ENCODE peak calls at places on chromosomes 16 and 17, in eight cellular contexts. U, B, K, G, W, S, N and X are unnamed samples.

GRCh38 chr16:50428116-50428515 is 59.3 kb upstream of the BRD7 start:
- DNase-seq in U (no peak), K (no peak), B (no peak), S (no peak), G (peak), N (no peak), W (no peak), X (no peak)

GRCh38 chr17:82012482-82013295 is 10.0 kb downstream of the CENPX start:
- DNase-seq in G (no peak), W (no peak), B (no peak), S (no peak), N (peak), U (no peak), K (peak), X (peak)

GRCh38 chr17:43211480-43212402 is at the start of gene TMEM106A:
- DNase-seq in W (peak), G (peak), N (peak), U (peak), B (no peak), S (peak), K (no peak), X (no peak)

GRCh38 chr17:43880420-43880991 is 26.8 kb downstream of the MPP2 start:
- DNase-seq in W (peak), U (peak), K (peak), S (peak), G (peak), N (peak), B (peak), X (peak)

GRCh38 chr17:8152112-8152775 is at the start of gene PER1:
- DNase-seq in W (peak), S (peak), B (peak), K (peak), N (peak), U (peak), G (peak), X (peak)

GRCh38 chr17:12624221-12624620 is 41.5 kb upstream of the MYOCD start:
- DNase-seq in W (no peak), N (no peak), G (no peak), S (no peak), B (no peak), K (no peak), U (no peak), X (no peak)

GRCh38 chr17:47791025-47791424 is 30.6 kb downstream of the OSBPL7 start:
- DNase-seq in N (no peak), B (no peak), G (no peak), S (no peak), K (no peak), W (no peak), U (no peak), X (no peak)

GRCh38 chr16:24717411-24717810 is 12.0 kb upstream of the TNRC6A start:
- DNase-seq in W (no peak), B (no peak), N (no peak), U (no peak), K (no peak), G (no peak), S (no peak), X (no peak)

GRCh38 chr17:2943971-2944370 is 119.4 kb downstream of the OR1D5 start:
- DNase-seq in N (no peak), W (no peak), U (no peak), K (no peak), G (no peak), B (no peak), S (no peak), X (no peak)

GRCh38 chr16:30541502-30542329 is 7.1 kb upstream of the ZNF747 start:
- DNase-seq in U (no peak), B (no peak), S (peak), G (peak), W (no peak), N (no peak), K (no peak), X (no peak)

GRCh38 chr16:1331712-1332617 is 1.5 kb upstream of the BAIAP3 start:
- DNase-seq in B (no peak), G (no peak), S (peak), W (peak), U (peak), N (peak), K (peak), X (peak)

GRCh38 chr16:50671644-50672260 is 9.4 kb downstream of the SNX20 start:
- DNase-seq in W (no peak), N (peak), U (peak), K (no peak), B (peak), S (peak), G (peak), X (no peak)

GRCh38 chr17:49146620-49147306 is 14.2 kb downstream of the B4GALNT2 start:
- DNase-seq in B (no peak), G (peak), W (no peak), K (no peak), N (no peak), S (no peak), U (no peak), X (no peak)

GRCh38 chr17:28372203-28372944 is 880 bp downstream of the SARM1 start:
- DNase-seq in G (peak), W (no peak), K (peak), U (no peak), B (peak), N (peak), S (peak), X (peak)

GRCh38 chr17:48819466-48819865 is 2.4 kb upstream of the TTLL6 start:
- DNase-seq in K (no peak), N (no peak), U (no peak), W (no peak), G (peak), B (no peak), S (no peak), X (no peak)

GRCh38 chr17:17612085-17613022 is 20.8 kb upstream of the PEMT start:
- DNase-seq in N (no peak), S (no peak), W (no peak), G (no peak), U (no peak), B (no peak), K (no peak), X (no peak)

GRCh38 chr17:18185391-18185790 is 1.8 kb downstream of the ALKBH5 start:
- DNase-seq in G (peak), S (peak), B (no peak), N (no peak), U (no peak), W (no peak), K (no peak), X (no peak)

GRCh38 chr16:48596326-48596725 is 13.7 kb downstream of the N4BP1 start:
- DNase-seq in N (no peak), W (no peak), U (no peak), B (no peak), S (no peak), K (no peak), G (no peak), X (no peak)

GRCh38 chr17:83025636-83026280 is 53.7 kb upstream of the METRNL start:
- DNase-seq in G (no peak), S (no peak), U (no peak), W (no peak), N (no peak), B (no peak), K (no peak), X (no peak)

GRCh38 chr16:90022209-90023077 is 3.2 kb upstream of the DBNDD1 start:
- DNase-seq in W (peak), U (peak), N (peak), S (peak), K (peak), G (peak), B (peak), X (peak)

GRCh38 chr16:12559714-12560113 is 244.0 kb downstream of the CPPED1 start:
- DNase-seq in B (no peak), U (no peak), G (peak), K (no peak), N (no peak), S (no peak), W (no peak), X (no peak)

GRCh38 chr16:66116163-66116792 is 250.2 kb upstream of the CDH5 start:
- DNase-seq in W (no peak), N (no peak), S (no peak), K (no peak), U (no peak), B (no peak), G (peak), X (no peak)